ENCODE peak calls at places on chromosomes 13 and 19, in nine cellular contexts. W is upper lobe of right lung; N is lung microvascular endothelial cell; F is M059J; Q is AG09319; S is stimulated activated CD4-positive, alpha-beta T cell treated with anti-CD3 and anti-CD28 coated beads, Interleukin-12 subunit alpha, Interleukin-12 subunit beta, amount 100 ng/mL, for 4 hours; J is fibroblast of gingiva; H is T-cell; L is neuronal stem cell. E is an unnamed sample.

GRCh38 chr13:112822851-112823250 is 133.0 kb downstream of the ATP11A start:
- DNase-seq in W (no peak), N (no peak), F (no peak), Q (no peak), S (no peak), J (no peak), H (no peak), L (no peak), E (no peak)

GRCh38 chr13:71962735-71963134 is 95.7 kb upstream of the DACH1 start:
- DNase-seq in W (no peak), N (no peak), F (no peak), Q (no peak), S (no peak), J (no peak), H (no peak), L (no peak), E (no peak)

GRCh38 chr19:40542197-40542859 is 34.3 kb upstream of the SHKBP1 start:
- DNase-seq in W (peak), N (no peak), F (peak), Q (no peak), S (no peak), J (peak), H (no peak), L (no peak), E (peak)

GRCh38 chr13:45340422-45341033 is 455 bp downstream of the TPT1 start:
- DNase-seq in W (peak), N (peak), F (peak), Q (peak), S (peak), J (peak), H (peak), L (peak), E (peak)

GRCh38 chr19:10315335-10316214 is at the start of gene FDX2:
- DNase-seq in W (peak), N (peak), F (peak), Q (peak), S (peak), J (peak), H (peak), L (peak), E (peak)

GRCh38 chr19:30978639-30979038 is 370.6 kb downstream of the TSHZ3 start:
- DNase-seq in W (no peak), N (no peak), F (no peak), Q (no peak), S (no peak), J (no peak), H (no peak), L (no peak), E (no peak)

GRCh38 chr13:26539738-26540292 is 17.7 kb upstream of the WASF3 start:
- DNase-seq in W (no peak), N (no peak), F (no peak), Q (no peak), S (no peak), J (peak), H (no peak), L (no peak), E (no peak)

GRCh38 chr13:113366031-113366588 is 2.2 kb upstream of the GRTP1 start:
- DNase-seq in W (no peak), N (no peak), F (no peak), Q (no peak), S (no peak), J (no peak), H (no peak), L (no peak), E (no peak)

GRCh38 chr19:5952193-5953033 is 25.5 kb downstream of the RANBP3 start:
- DNase-seq in W (no peak), N (peak), F (no peak), Q (no peak), S (no peak), J (no peak), H (no peak), L (no peak), E (no peak)

GRCh38 chr19:43759515-43759914 is 4.8 kb upstream of the SMG9 start:
- DNase-seq in W (no peak), N (peak), F (peak), Q (no peak), S (no peak), J (peak), H (no peak), L (no peak), E (peak)

GRCh38 chr19:15679089-15679488 is 6.2 kb downstream of the CYP4F12 start:
- DNase-seq in W (no peak), N (no peak), F (no peak), Q (no peak), S (no peak), J (no peak), H (no peak), L (no peak), E (no peak)

GRCh38 chr13:34864650-34865049 is 77.4 kb upstream of the NBEA start:
- DNase-seq in W (no peak), N (no peak), F (peak), Q (no peak), S (no peak), J (no peak), H (no peak), L (no peak), E (no peak)

GRCh38 chr13:28763887-28764286 is 45.1 kb upstream of the SLC46A3 start:
- DNase-seq in W (no peak), N (no peak), F (no peak), Q (no peak), S (no peak), J (no peak), H (no peak), L (no peak), E (no peak)

GRCh38 chr13:48727252-48728011 is 73.7 kb downstream of the CYSLTR2 start:
- DNase-seq in W (no peak), N (no peak), F (peak), Q (no peak), S (no peak), J (peak), H (no peak), L (no peak), E (peak)

GRCh38 chr19:282501-282900 is 8.7 kb downstream of the PLPP2 start:
- DNase-seq in W (no peak), N (no peak), F (no peak), Q (no peak), S (no peak), J (no peak), H (no peak), L (no peak), E (no peak)